ENCODE peak calls at places on chromosome 1, in eight cellular contexts. C is GM12865, E is NCI-H748 treated with DMSO at 0.1 percent for 48 hours, A is choroid plexus epithelial cell, M is keratinocyte, X is left cardiac atrium, J is lung microvascular endothelial cell, P is Ammon's horn. R is an unnamed sample.

GRCh38 chr1:174812026-174812425 is 187.7 kb upstream of the CACYBP start:
- DNase-seq in C (no peak), E (peak), A (no peak), M (no peak), X (no peak), J (peak), P (no peak), R (no peak)

GRCh38 chr1:17244826-17245740 is 3.8 kb upstream of the PADI3 start:
- DNase-seq in C (no peak), E (no peak), A (no peak), M (no peak), X (no peak), J (no peak), P (no peak), R (no peak)

GRCh38 chr1:219587817-219588561 is 24.9 kb downstream of the ZC3H11B start:
- DNase-seq in C (no peak), E (no peak), A (peak), M (no peak), X (no peak), J (peak), P (peak), R (peak)

GRCh38 chr1:172390620-172391491 is 29.6 kb upstream of the C1orf105 start:
- DNase-seq in C (peak), E (no peak), A (no peak), M (no peak), X (no peak), J (no peak), P (no peak), R (peak)

GRCh38 chr1:62693123-62693522 is 4.9 kb upstream of the DOCK7 start:
- DNase-seq in C (no peak), E (no peak), A (no peak), M (no peak), X (no peak), J (no peak), P (no peak), R (no peak)

GRCh38 chr1:96660503-96660902 is 61.1 kb upstream of the PTBP2 start:
- DNase-seq in C (no peak), E (no peak), A (peak), M (no peak), X (no peak), J (no peak), P (no peak), R (no peak)

GRCh38 chr1:199273837-199274379 is 635.1 kb downstream of the PTPRC start:
- DNase-seq in C (peak), E (no peak), A (peak), M (no peak), X (no peak), J (peak), P (no peak), R (peak)

GRCh38 chr1:16138772-16139221 is 17.1 kb downstream of the EPHA2 start:
- DNase-seq in C (no peak), E (no peak), A (no peak), M (no peak), X (peak), J (peak), P (no peak), R (peak)

GRCh38 chr1:10784998-10785854 is 11.2 kb downstream of the CASZ1 start:
- DNase-seq in C (no peak), E (no peak), A (no peak), M (no peak), X (no peak), J (no peak), P (no peak), R (no peak)

GRCh38 chr1:36175137-36176095 is 19.5 kb downstream of the MAP7D1 start:
- DNase-seq in C (peak), E (no peak), A (peak), M (no peak), X (peak), J (peak), P (no peak), R (peak)

GRCh38 chr1:42931108-42931539 is 27.5 kb downstream of the SLC2A1 start:
- DNase-seq in C (peak), E (no peak), A (peak), M (no peak), X (no peak), J (peak), P (peak), R (peak)

GRCh38 chr1:50343323-50343722 is 79.9 kb downstream of the DMRTA2 start:
- DNase-seq in C (no peak), E (peak), A (no peak), M (no peak), X (no peak), J (no peak), P (no peak), R (no peak)